ENCODE peak calls at places on chromosomes 7 and 10, in five cellular contexts. S, H, Q, M and C are unnamed samples.

GRCh38 chr7:23012797-23013714 is 874 bp downstream of the HYCC1 start:
- DNase-seq in M (peak), S (peak), Q (no peak), H (no peak), C (peak)

GRCh38 chr7:99021941-99022560 is 121.9 kb downstream of the SMURF1 start:
- DNase-seq in H (no peak), Q (peak), M (peak), S (peak), C (no peak)

GRCh38 chr10:31142026-31142425 is 110.4 kb upstream of the ZNF438 start:
- DNase-seq in M (no peak), S (no peak), H (no peak), Q (no peak), C (no peak)

GRCh38 chr10:90937645-90938258 is 16.9 kb upstream of the ANKRD1 start:
- DNase-seq in M (no peak), S (no peak), Q (no peak), H (no peak), C (no peak)

GRCh38 chr10:47457528-47457820 is 26.4 kb downstream of the ANXA8 start:
- DNase-seq in M (peak), Q (no peak), S (no peak), H (no peak), C (no peak)

GRCh38 chr7:78261302-78261701 is 462.7 kb downstream of the PHTF2 start:
- DNase-seq in Q (no peak), H (no peak), S (no peak), M (no peak), C (no peak)

GRCh38 chr10:130484912-130485180 is 348.7 kb downstream of the GLRX3 start:
- DNase-seq in S (peak), M (no peak), H (no peak), Q (no peak), C (no peak)

GRCh38 chr7:11527707-11528106 is 304.3 kb downstream of the THSD7A start:
- DNase-seq in S (no peak), H (no peak), Q (no peak), M (no peak), C (no peak)

GRCh38 chr7:31065021-31065593 is 13.0 kb downstream of the ADCYAP1R1 start:
- DNase-seq in H (no peak), M (no peak), S (peak), Q (no peak), C (no peak)

GRCh38 chr10:7046615-7047014 is 364.2 kb downstream of the SFMBT2 start:
- DNase-seq in M (no peak), S (no peak), H (no peak), Q (no peak), C (no peak)

GRCh38 chr10:73639286-73639685 is 2.0 kb downstream of the MYOZ1 start:
- DNase-seq in H (no peak), M (no peak), S (no peak), Q (no peak), C (no peak)

GRCh38 chr7:45978731-45979211 is 57.7 kb upstream of the IGFBP3 start:
- DNase-seq in H (no peak), M (no peak), Q (no peak), S (no peak), C (no peak)

GRCh38 chr7:38506756-38507155 is 124.4 kb downstream of the AMPH start:
- DNase-seq in M (no peak), H (no peak), Q (no peak), S (peak), C (no peak)

GRCh38 chr10:71213127-71213616 is 802 bp downstream of the UNC5B start:
- DNase-seq in S (peak), H (no peak), Q (peak), M (no peak), C (peak)

GRCh38 chr7:118239014-118239413 is 14.5 kb downstream of the ANKRD7 start:
- DNase-seq in Q (no peak), S (no peak), M (no peak), H (no peak), C (no peak)

GRCh38 chr7:13829231-13829630 is 160.2 kb downstream of the ETV1 start:
- DNase-seq in H (no peak), Q (no peak), S (no peak), M (no peak), C (no peak)

GRCh38 chr10:878333-878753 is 53.2 kb downstream of the LARP4B start:
- DNase-seq in H (no peak), Q (no peak), S (peak), M (no peak), C (no peak)

GRCh38 chr7:44280636-44280992 is 44.8 kb downstream of the CAMK2B start:
- DNase-seq in Q (no peak), S (peak), M (peak), H (no peak), C (peak)

GRCh38 chr10:132671171-132672154 is 114.5 kb downstream of the NKX6-2 start:
- DNase-seq in Q (no peak), S (peak), M (peak), H (no peak), C (no peak)

GRCh38 chr7:30117886-30118285 is 16.9 kb upstream of the MTURN start:
- DNase-seq in M (no peak), Q (no peak), H (no peak), S (no peak), C (no peak)

GRCh38 chr10:113538131-113538530 is 14.7 kb upstream of the HABP2 start:
- DNase-seq in Q (no peak), H (no peak), S (no peak), M (no peak), C (no peak)

GRCh38 chr7:2884161-2884560 is 40.1 kb upstream of the GNA12 start:
- DNase-seq in M (no peak), H (no peak), Q (no peak), S (no peak), C (no peak)

GRCh38 chr10:787933-788651 is 98.6 kb upstream of the DIP2C start:
- DNase-seq in Q (peak), H (no peak), M (no peak), S (peak), C (no peak)

GRCh38 chr7:139603896-139604295 is 80.4 kb downstream of the CLEC2L start:
- DNase-seq in M (no peak), Q (no peak), H (no peak), S (no peak), C (no peak)

GRCh38 chr7:123769371-123769770 is 20.6 kb upstream of the WASL start:
- DNase-seq in S (no peak), H (no peak), Q (peak), M (no peak), C (no peak)

GRCh38 chr7:73908123-73908611 is 47.2 kb downstream of the TMEM270 start:
- DNase-seq in M (peak), H (no peak), Q (peak), S (peak), C (no peak)

GRCh38 chr7:150361807-150362621 is 6.6 kb upstream of the REPIN1 start:
- DNase-seq in M (no peak), H (no peak), Q (no peak), S (peak), C (no peak)

GRCh38 chr7:73443543-73444255 is 10.1 kb downstream of the FZD9 start:
- DNase-seq in H (no peak), M (no peak), S (peak), Q (peak), C (no peak)

GRCh38 chr7:22549667-22550513 is 49.9 kb upstream of the STEAP1B start:
- DNase-seq in M (no peak), H (peak), Q (no peak), S (peak), C (no peak)

GRCh38 chr10:47458466-47459154 is 25.3 kb downstream of the ANXA8 start:
- DNase-seq in M (no peak), S (no peak), H (no peak), Q (no peak), C (no peak)

GRCh38 chr7:95596183-95597135 is at the start of gene PDK4:
- DNase-seq in H (no peak), M (peak), Q (peak), S (peak), C (peak)

GRCh38 chr10:11325817-11326216 is 285.6 kb downstream of the USP6NL start:
- DNase-seq in M (no peak), Q (no peak), H (no peak), S (no peak), C (no peak)

GRCh38 chr7:80907141-80907601 is 11.7 kb downstream of the SEMA3C start:
- DNase-seq in Q (no peak), H (no peak), S (no peak), M (no peak), C (no peak)

DNA sequence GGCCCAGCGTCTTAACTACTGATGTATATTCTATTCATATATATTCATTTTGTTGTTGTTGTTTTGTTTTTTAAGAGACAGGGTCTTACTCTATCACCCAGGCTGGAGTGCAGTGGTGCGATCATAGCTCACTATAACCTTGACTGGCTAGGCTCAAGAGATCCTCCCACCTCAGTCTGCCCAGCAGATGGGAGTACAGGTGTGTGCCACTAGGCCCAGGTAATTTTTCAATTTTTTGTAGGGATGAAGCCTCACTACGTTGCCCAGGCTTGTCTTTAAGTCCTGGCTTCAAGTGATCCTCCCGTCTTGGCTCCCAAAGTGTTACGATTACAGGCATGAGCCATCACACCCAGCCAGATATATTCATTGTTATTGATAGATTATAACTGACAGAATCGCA is 12.9 kb upstream of the STN1 start:
- DNase-seq in M (no peak), Q (no peak), S (no peak), H (no peak), C (no peak)
- TF ChIP-seq POLR2AphosphoS5 in M (no peak), Q (no peak), S (no peak), H (no peak), C (no peak)

GRCh38 chr10:75165684-75166622 is 44.6 kb upstream of the VDAC2 start:
- DNase-seq in M (no peak), Q (no peak), H (no peak), S (no peak), C (no peak)
- TF ChIP-seq EP300 in M (no peak), Q (no peak), H (no peak), S (no peak), C (no peak)

GRCh38 chr10:101897633-101898032 is 54.0 kb upstream of the KCNIP2 start:
- DNase-seq in S (no peak), Q (peak), H (no peak), M (no peak), C (no peak)

GRCh38 chr10:101903827-101904520 is 60.4 kb upstream of the KCNIP2 start:
- DNase-seq in Q (no peak), S (no peak), H (no peak), M (no peak), C (peak)

GRCh38 chr10:101902032-101902799 is 58.6 kb upstream of the KCNIP2 start:
- DNase-seq in Q (no peak), M (no peak), H (no peak), S (no peak), C (no peak)

GRCh38 chr10:101905241-101905640 is 61.6 kb upstream of the KCNIP2 start:
- DNase-seq in H (no peak), Q (no peak), M (no peak), S (no peak), C (no peak)

GRCh38 chr10:101901340-101901739 is 57.7 kb upstream of the KCNIP2 start:
- DNase-seq in H (no peak), Q (no peak), S (no peak), M (no peak), C (no peak)
- TF ChIP-seq POLR2AphosphoS5 in H (no peak), Q (no peak), S (no peak), M (no peak), C (no peak)

GRCh38 chr7:1749864-1750466 is 79.9 kb downstream of the ELFN1 start:
- DNase-seq in Q (no peak), S (peak), H (no peak), M (no peak), C (no peak)
- TF ChIP-seq EP300 in Q (no peak), S (no peak), H (no peak), M (no peak), C (no peak)

GRCh38 chr7:36115448-36116321 is 37.4 kb upstream of the EEPD1 start:
- DNase-seq in S (peak), Q (peak), H (no peak), M (peak), C (peak)
- TF ChIP-seq POLR2AphosphoS5 in S (no peak), Q (no peak), H (no peak), M (no peak), C (peak)

GRCh38 chr10:124306520-124306919 is 112.2 kb downstream of the OAT start:
- DNase-seq in S (no peak), Q (no peak), H (no peak), M (no peak), C (no peak)

GRCh38 chr10:124305984-124306383 is 112.7 kb downstream of the OAT start:
- DNase-seq in S (peak), Q (no peak), M (no peak), H (no peak), C (no peak)

GRCh38 chr10:124308351-124308645 is 110.4 kb downstream of the OAT start:
- DNase-seq in H (no peak), M (no peak), S (peak), Q (no peak), C (no peak)

GRCh38 chr10:124307531-124308350 is 111.0 kb downstream of the OAT start:
- DNase-seq in H (no peak), Q (no peak), M (no peak), S (peak), C (no peak)

GRCh38 chr10:124306922-124307371 is 111.8 kb downstream of the OAT start:
- DNase-seq in Q (no peak), S (peak), M (no peak), H (no peak), C (no peak)
- TF ChIP-seq EP300 in Q (no peak), S (peak), M (no peak), H (no peak), C (no peak)

GRCh38 chr7:25894902-25895791 is 256.9 kb upstream of the NFE2L3 start:
- DNase-seq in H (no peak), Q (peak), S (peak), M (peak), C (peak)
- TF ChIP-seq POLR2AphosphoS5 in H (no peak), Q (no peak), S (no peak), M (no peak), C (no peak)

GRCh38 chr7:33706666-33707194 is 198.6 kb upstream of the BMPER start:
- DNase-seq in S (no peak), H (no peak), Q (no peak), M (no peak), C (no peak)

GRCh38 chr7:33711231-33712019 is 193.9 kb upstream of the BMPER start:
- DNase-seq in Q (no peak), S (no peak), H (no peak), M (no peak), C (no peak)

GRCh38 chr7:33710608-33711007 is 194.7 kb upstream of the BMPER start:
- DNase-seq in S (no peak), Q (no peak), M (no peak), H (no peak), C (no peak)

GRCh38 chr7:33705333-33705833 is 200.0 kb upstream of the BMPER start:
- DNase-seq in M (no peak), Q (no peak), H (peak), S (no peak), C (no peak)

GRCh38 chr7:33707427-33707826 is 197.9 kb upstream of the BMPER start:
- DNase-seq in Q (no peak), M (no peak), S (no peak), H (no peak), C (no peak)
- TF ChIP-seq EP300 in Q (no peak), M (no peak), S (no peak), H (no peak), C (no peak)